ENCODE peak calls at places on chromosomes 13 and 19, in eight cellular contexts. I is KBM-7; N is pancreas; B is left ventricle myocardium superior; P is amniotic stem cell; F is activated CD4-positive, alpha-beta T cell treated with anti-CD3 and anti-CD28 coated beads, Interleukin-2, amount 10 ng/mL, durations not matched to agents 7 days and 5 days; A is right lobe of liver; Z is neural progenitor cell. G is an unnamed sample.

GRCh38 chr19:18156841-18157464 is 4.0 kb downstream of the PIK3R2 start:
- DNase-seq in F (no peak), I (peak), P (no peak), B (peak), A (peak), N (peak), Z (no peak), G (peak)

GRCh38 chr13:21676611-21677021 is 5.7 kb downstream of the FGF9 start:
- DNase-seq in I (peak), N (no peak), B (peak), Z (peak), A (no peak), P (no peak), F (no peak), G (no peak)

GRCh38 chr19:35000647-35001501 is 751 bp downstream of the GRAMD1A start:
- DNase-seq in Z (peak), I (peak), N (peak), F (peak), P (no peak), B (peak), A (no peak), G (no peak)

GRCh38 chr19:37931941-37932655 is 25.1 kb downstream of the SIPA1L3 start:
- DNase-seq in A (peak), Z (peak), I (peak), B (peak), P (peak), N (peak), F (no peak), G (peak)

GRCh38 chr19:22052644-22053013 is 345 bp downstream of the ZNF257 start:
- DNase-seq in N (peak), B (peak), I (no peak), P (no peak), F (peak), Z (no peak), A (peak), G (peak)

GRCh38 chr19:44925114-44925891 is 10.9 kb downstream of the APOC1 start:
- DNase-seq in P (no peak), F (no peak), B (peak), A (peak), N (peak), I (peak), Z (no peak), G (peak)

GRCh38 chr13:39603424-39603947 is 493 bp upstream of the LHFPL6 start:
- DNase-seq in P (no peak), A (peak), I (peak), Z (peak), B (peak), N (no peak), F (no peak), G (peak)

GRCh38 chr19:7926727-7927604 is 1.0 kb upstream of the CTXN1 start:
- DNase-seq in F (no peak), P (no peak), B (peak), N (peak), A (peak), Z (no peak), I (no peak), G (no peak)

GRCh38 chr19:49684251-49684982 is 5.0 kb upstream of the ADM5 start:
- DNase-seq in Z (peak), A (no peak), N (peak), P (no peak), B (no peak), F (no peak), I (no peak), G (no peak)

GRCh38 chr19:17266589-17266974 is 661 bp upstream of the BABAM1 start:
- DNase-seq in F (no peak), A (no peak), P (no peak), B (no peak), Z (peak), N (no peak), I (no peak), G (no peak)

GRCh38 chr13:43767351-43767901 is 19.3 kb downstream of the ENOX1 start:
- DNase-seq in Z (no peak), B (peak), A (no peak), P (no peak), I (no peak), N (no peak), F (no peak), G (peak)

GRCh38 chr13:34577051-34577450 is 365.0 kb upstream of the NBEA start:
- DNase-seq in F (no peak), A (no peak), P (no peak), Z (no peak), I (no peak), B (no peak), N (no peak), G (no peak)

GRCh38 chr13:50080158-50080855 is 65.1 kb downstream of the KCNRG start:
- DNase-seq in P (no peak), B (peak), A (no peak), Z (peak), I (peak), F (peak), N (no peak), G (peak)

GRCh38 chr13:99996177-99996705 is 14.7 kb downstream of the ZIC2 start:
- DNase-seq in A (no peak), P (no peak), I (peak), B (no peak), F (no peak), N (no peak), Z (peak), G (no peak)

GRCh38 chr19:2528543-2529173 is 52.7 kb downstream of the GADD45B start:
- DNase-seq in P (no peak), N (peak), A (no peak), Z (no peak), I (no peak), F (no peak), B (no peak), G (no peak)

GRCh38 chr19:44696939-44697669 is 1.8 kb upstream of the CEACAM16 start:
- DNase-seq in F (no peak), P (no peak), A (no peak), Z (no peak), B (no peak), I (no peak), N (peak), G (no peak)

GRCh38 chr13:35552172-35552844 is 75.8 kb upstream of the MAB21L1 start:
- DNase-seq in I (no peak), B (no peak), P (no peak), F (no peak), Z (no peak), A (no peak), N (no peak), G (no peak)

G was measured in testis.